ENCODE peak calls at places on chromosomes 7 and 10, in ten cellular contexts. Z is uterus, Q is HCT116, M is thyroid gland, J is A549, T is tibial nerve, P is GM12892, V is H54, O is stomach, S is sigmoid colon. K is an unnamed sample.
A peak's percentile ranks its signal among the peaks of the same experiment; 100 is the strongest.

GRCh38 chr10:79981673-79982485 is 33.0 kb upstream of the SFTPD start:
- DNase-seq in M (peak; percentile 84), Z (peak; percentile 38), P (no peak), V (peak; percentile 84), S (peak; percentile 73), O (peak; percentile 72), J (peak; percentile 51), T (no peak), Q (peak; percentile 23), K (no peak)

GRCh38 chr7:44144968-44145418 is 3.9 kb upstream of the MYL7 start:
- DNase-seq in V (no peak), S (peak; percentile 66), Z (no peak), M (no peak), O (no peak), Q (no peak), J (no peak), T (no peak), P (no peak), K (peak; percentile 41)

GRCh38 chr7:7103343-7104313 is 78.7 kb upstream of the C1GALT1 start:
- DNase-seq in O (no peak), V (peak; percentile 58), T (no peak), Q (peak; percentile 48), S (no peak), J (peak; percentile 46), M (peak; percentile 7), P (peak; percentile 15), Z (no peak), K (no peak)

GRCh38 chr10:36254191-36254590 is 612.1 kb upstream of the FZD8 start:
- DNase-seq in Q (no peak), T (peak; percentile 80), J (no peak), V (no peak), Z (peak; percentile 80), M (peak; percentile 46), P (no peak), S (peak; percentile 91), O (peak; percentile 41), K (peak; percentile 52)

GRCh38 chr10:24821986-24822385 is 98.3 kb upstream of the ARHGAP21 start:
- DNase-seq in S (no peak), P (no peak), Q (peak; percentile 21), T (no peak), V (no peak), O (no peak), M (no peak), J (peak; percentile 79), Z (no peak), K (no peak)

GRCh38 chr7:118298771-118299170 is 74.3 kb downstream of the ANKRD7 start:
- DNase-seq in P (no peak), V (no peak), Q (no peak), S (no peak), J (no peak), T (no peak), Z (no peak), O (no peak), M (no peak), K (no peak)

GRCh38 chr7:55573526-55573925 is 1.2 kb upstream of the VOPP1 start:
- DNase-seq in O (no peak), Z (no peak), V (no peak), P (no peak), T (no peak), J (no peak), S (no peak), Q (no peak), M (no peak), K (no peak)

GRCh38 chr10:132399117-132400035 is 2.4 kb downstream of the PWWP2B start:
- DNase-seq in Q (no peak), M (no peak), P (no peak), Z (no peak), S (peak; percentile 27), J (no peak), O (peak; percentile 72), T (no peak), V (no peak), K (no peak)

DNA sequence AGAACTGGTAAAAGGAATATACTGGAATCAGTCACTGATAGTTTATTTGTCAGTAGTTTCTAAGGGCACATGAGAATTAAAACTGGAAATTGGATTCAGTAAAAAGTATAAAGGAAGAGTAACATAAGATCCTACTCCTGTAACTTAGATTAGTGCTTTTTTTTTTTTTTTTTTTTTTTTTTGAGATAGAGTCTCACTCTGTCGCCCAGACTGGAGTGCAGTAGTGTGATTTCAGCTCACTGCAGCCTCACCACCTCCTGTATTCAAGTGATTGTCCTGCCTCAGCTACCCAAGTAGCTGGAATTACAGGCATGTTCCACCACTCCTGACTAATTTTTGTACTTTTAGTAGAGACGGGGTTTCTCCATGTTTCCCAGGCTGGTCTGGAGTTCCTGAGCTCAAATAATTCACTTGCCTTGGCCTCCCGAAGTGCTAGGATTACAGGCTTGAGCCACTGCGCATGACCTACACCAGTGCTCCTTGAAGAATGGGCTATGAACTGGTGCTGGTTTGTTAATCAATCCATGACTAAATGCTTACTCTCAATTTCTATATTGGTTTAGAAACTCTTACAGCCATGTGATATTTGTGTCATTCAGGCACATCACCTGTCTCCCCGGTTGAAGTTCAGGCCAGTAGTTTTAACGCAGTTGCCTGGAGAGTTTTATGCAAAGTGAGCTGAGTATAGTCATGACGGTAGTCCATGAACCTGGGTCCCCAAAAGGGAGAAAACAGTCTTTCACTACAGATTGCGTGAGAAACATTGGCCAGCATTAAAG is 65.0 kb downstream of the ZEB1 start:
- DNase-seq in T (no peak), O (no peak), V (no peak), Z (no peak), Q (no peak), S (no peak), P (peak; percentile 14), M (no peak), J (no peak), K (no peak)
- TF ChIP-seq POLR2A in T (no peak), O (no peak), V (no peak), Z (no peak), Q (no peak), S (no peak), P (peak; percentile 55), M (no peak), J (no peak), K (no peak)

GRCh38 chr10:1054684-1055083 is 1.5 kb upstream of the WDR37 start:
- DNase-seq in J (no peak), Z (no peak), S (no peak), M (no peak), T (no peak), O (no peak), P (no peak), V (no peak), Q (no peak), K (no peak)

GRCh38 chr10:1056326-1057105 is at the start of gene WDR37:
- DNase-seq in O (peak; percentile 88), T (peak; percentile 64), M (peak; percentile 85), S (peak; percentile 92), Q (no peak), Z (peak; percentile 86), P (peak; percentile 93), J (peak; percentile 93), V (peak; percentile 75), K (peak; percentile 82)

GRCh38 chr10:1057106-1057657 is 997 bp downstream of the WDR37 start:
- DNase-seq in T (no peak), P (no peak), M (no peak), Q (no peak), Z (no peak), S (no peak), V (no peak), O (no peak), J (peak; percentile 31), K (no peak)

GRCh38 chr10:1059902-1060301 is 3.7 kb downstream of the WDR37 start:
- DNase-seq in M (no peak), J (no peak), V (no peak), Z (no peak), T (no peak), S (no peak), O (no peak), P (no peak), Q (no peak), K (no peak)

DNA sequence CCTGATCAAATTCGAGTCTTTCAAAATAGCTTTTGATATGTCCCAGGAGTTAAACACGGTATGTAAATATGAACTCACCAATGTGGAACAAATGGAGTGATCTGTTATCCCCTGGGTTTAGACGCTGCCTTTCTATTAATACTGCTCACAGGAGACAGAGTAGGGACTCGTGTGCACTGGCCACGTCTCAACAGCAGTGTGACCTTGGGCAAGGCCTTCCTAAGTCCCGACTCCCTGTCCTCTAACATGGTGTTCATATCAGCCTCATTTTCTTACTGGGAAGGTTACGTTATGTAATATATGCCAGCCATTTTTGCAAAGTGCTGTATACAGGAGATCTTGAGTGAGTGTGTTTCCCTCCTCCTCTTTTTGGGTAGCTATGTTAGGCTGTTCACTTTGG is 1.8 kb downstream of the WDR37 start:
- DNase-seq in Z (no peak), S (no peak), V (no peak), M (no peak), T (no peak), O (no peak), Q (no peak), J (no peak), P (no peak), K (no peak)
- TF ChIP-seq POLR2A in Z (no peak), S (no peak), V (no peak), M (no peak), T (no peak), O (no peak), Q (no peak), J (no peak), P (no peak), K (no peak)

GRCh38 chr7:107165341-107165740 is 3.5 kb upstream of the HBP1 start:
- DNase-seq in T (no peak), V (no peak), Z (no peak), Q (no peak), P (no peak), S (no peak), O (no peak), J (no peak), M (no peak), K (no peak)

GRCh38 chr7:107166702-107167426 is 1.9 kb upstream of the HBP1 start:
- DNase-seq in T (no peak), Z (no peak), Q (no peak), V (no peak), O (no peak), J (no peak), S (no peak), P (no peak), M (no peak), K (no peak)

GRCh38 chr7:107169120-107170050 is 582 bp downstream of the HBP1 start:
- DNase-seq in S (peak; percentile 99), P (peak; percentile 46), T (peak; percentile 95), O (peak; percentile 97), Z (peak; percentile 97), M (peak; percentile 99), J (peak; percentile 93), V (peak; percentile 84), Q (peak; percentile 92), K (peak; percentile 97)

GRCh38 chr7:107168233-107169119 is at the start of gene HBP1:
- DNase-seq in T (peak; percentile 100), Q (peak; percentile 100), P (peak; percentile 72), O (peak; percentile 99), J (peak; percentile 97), M (peak; percentile 100), V (peak; percentile 78), S (peak; percentile 100), Z (peak; percentile 100), K (peak; percentile 100)

GRCh38 chr7:107167483-107168232 is 1.1 kb upstream of the HBP1 start:
- DNase-seq in O (peak; percentile 53), T (peak; percentile 40), V (peak; percentile 43), P (no peak), S (no peak), Z (no peak), J (peak; percentile 84), M (peak; percentile 80), Q (peak; percentile 61), K (no peak)
- TF ChIP-seq POLR2A in O (no peak), T (no peak), V (peak; percentile 24), P (no peak), S (no peak), Z (peak; percentile 29), J (no peak), M (no peak), Q (no peak), K (no peak)

DNA sequence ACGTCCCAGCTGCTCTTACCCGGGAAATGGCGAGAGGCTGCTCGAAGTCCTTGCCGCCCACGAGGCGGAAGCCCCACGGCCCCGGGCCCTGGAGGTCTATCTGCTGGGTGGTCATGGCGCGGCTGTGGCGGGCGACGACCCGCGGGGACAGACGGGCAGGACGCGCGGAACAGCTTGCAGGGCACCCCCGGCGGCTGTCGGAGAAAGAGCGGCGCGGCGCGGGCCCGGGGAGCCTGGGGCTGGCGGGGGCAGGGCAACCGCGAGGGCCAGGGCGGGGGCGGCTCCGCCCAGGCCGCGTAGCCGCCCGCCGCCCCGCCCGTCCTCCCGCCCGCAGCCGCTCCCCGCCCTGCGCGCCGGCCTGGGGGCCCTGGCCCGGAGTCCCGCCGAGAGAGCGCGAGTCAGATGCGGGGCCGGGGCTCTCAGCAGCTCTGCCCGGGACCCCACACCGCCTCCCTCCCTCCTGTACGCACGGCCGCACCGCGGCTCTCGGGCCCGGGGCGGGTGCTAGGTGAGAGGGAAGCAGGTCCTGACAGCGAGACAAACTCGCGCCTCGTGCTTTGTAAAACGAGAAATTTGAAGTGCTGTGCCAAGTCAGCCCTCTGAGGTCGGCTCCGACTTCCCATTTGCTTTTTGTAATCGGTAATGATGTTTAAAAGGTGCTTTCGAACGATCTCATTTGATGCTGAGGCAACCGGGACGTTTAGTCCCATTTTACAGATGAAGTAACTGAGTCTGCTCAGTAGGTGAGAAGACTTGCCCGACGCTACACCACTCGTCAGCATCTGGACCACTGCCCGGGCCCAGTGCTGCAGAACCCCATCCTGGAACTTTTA is at the start of gene PDLIM1:
- DNase-seq in M (peak; percentile 81), S (peak; percentile 82), T (no peak), P (peak; percentile 75), O (peak; percentile 79), Q (no peak), Z (peak; percentile 75), V (peak; percentile 76), J (peak; percentile 82), K (peak; percentile 59)
- TF ChIP-seq POLR2A in M (peak; percentile 95), S (peak; percentile 56), T (peak; percentile 39), P (peak; percentile 86), O (no peak), Q (peak; percentile 22), Z (peak; percentile 85), V (peak; percentile 61), J (peak; percentile 65), K (peak; percentile 56)